ENCODE peak calls at places on chromosomes 7 and 10, in eight cellular contexts. P is neuronal stem cell; Q is body of pancreas; E is ascending aorta; K is colonic mucosa; F is PC-3; A is CD8-positive, alpha-beta T cell; X is Peyer's patch. H is an unnamed sample.

GRCh38 chr7:107479303-107479702 is 9.4 kb downstream of the GPR22 start:
- DNase-seq in P (no peak), Q (no peak), E (no peak), K (no peak), F (no peak), A (no peak), X (no peak), H (no peak)

GRCh38 chr10:35449944-35450343 is 113.6 kb downstream of the CCNY start:
- DNase-seq in P (no peak), Q (no peak), E (no peak), K (no peak), F (no peak), A (no peak), X (no peak), H (no peak)

GRCh38 chr10:86113983-86114382 is 252.6 kb downstream of the GRID1 start:
- DNase-seq in P (no peak), Q (no peak), E (no peak), K (no peak), F (no peak), A (no peak), X (no peak), H (no peak)

GRCh38 chr10:114839901-114840300 is 18.3 kb downstream of the FHIP2A start:
- DNase-seq in P (no peak), Q (no peak), E (no peak), K (no peak), F (no peak), A (no peak), X (no peak), H (no peak)

GRCh38 chr7:110442386-110442837 is 648.5 kb upstream of the LRRN3 start:
- DNase-seq in P (peak; percentile 21), Q (peak; percentile 12), E (no peak), K (peak; percentile 17), F (peak; percentile 61), A (no peak), X (no peak), H (peak; percentile 76)

GRCh38 chr7:45863715-45864114 is 9.2 kb downstream of the CCDC201 start:
- DNase-seq in P (no peak), Q (no peak), E (no peak), K (no peak), F (no peak), A (no peak), X (no peak), H (no peak)

GRCh38 chr10:46525177-46525823 is 31.2 kb downstream of the GPRIN2 start:
- DNase-seq in P (no peak), Q (peak; percentile 9), E (peak; percentile 57), K (no peak), F (peak; percentile 84), A (no peak), X (peak; percentile 44), H (no peak)

GRCh38 chr7:38127216-38128207 is 50.5 kb upstream of the STARD3NL start:
- DNase-seq in P (no peak), Q (no peak), E (no peak), K (no peak), F (no peak), A (no peak), X (no peak), H (no peak)

GRCh38 chr10:36381748-36382147 is 739.7 kb upstream of the FZD8 start:
- DNase-seq in P (no peak), Q (no peak), E (no peak), K (no peak), F (no peak), A (no peak), X (no peak), H (no peak)

GRCh38 chr7:11328309-11328708 is 354.6 kb downstream of the PHF14 start:
- DNase-seq in P (no peak), Q (no peak), E (no peak), K (no peak), F (no peak), A (no peak), X (no peak), H (no peak)

GRCh38 chr10:116536810-116537209 is 8.9 kb upstream of the PNLIP start:
- DNase-seq in P (no peak), Q (no peak), E (no peak), K (no peak), F (peak; percentile 33), A (no peak), X (no peak), H (no peak)

GRCh38 chr7:117941138-117941810 is 68.0 kb upstream of the CTTNBP2 start:
- DNase-seq in P (no peak), Q (no peak), E (no peak), K (no peak), F (no peak), A (no peak), X (no peak), H (no peak)

GRCh38 chr7:135966341-135967043 is 10.7 kb downstream of the MTPN start:
- DNase-seq in P (no peak), Q (no peak), E (no peak), K (no peak), F (no peak), A (no peak), X (no peak), H (no peak)

GRCh38 chr7:135962802-135963201 is 14.4 kb downstream of the MTPN start:
- DNase-seq in P (no peak), Q (no peak), E (no peak), K (no peak), F (no peak), A (no peak), X (no peak), H (no peak)

GRCh38 chr7:135965602-135966001 is 11.6 kb downstream of the MTPN start:
- DNase-seq in P (no peak), Q (no peak), E (no peak), K (no peak), F (no peak), A (no peak), X (no peak), H (no peak)

GRCh38 chr7:135964254-135964653 is 12.9 kb downstream of the MTPN start:
- DNase-seq in P (no peak), Q (no peak), E (no peak), K (no peak), F (no peak), A (no peak), X (no peak), H (no peak)

DNA sequence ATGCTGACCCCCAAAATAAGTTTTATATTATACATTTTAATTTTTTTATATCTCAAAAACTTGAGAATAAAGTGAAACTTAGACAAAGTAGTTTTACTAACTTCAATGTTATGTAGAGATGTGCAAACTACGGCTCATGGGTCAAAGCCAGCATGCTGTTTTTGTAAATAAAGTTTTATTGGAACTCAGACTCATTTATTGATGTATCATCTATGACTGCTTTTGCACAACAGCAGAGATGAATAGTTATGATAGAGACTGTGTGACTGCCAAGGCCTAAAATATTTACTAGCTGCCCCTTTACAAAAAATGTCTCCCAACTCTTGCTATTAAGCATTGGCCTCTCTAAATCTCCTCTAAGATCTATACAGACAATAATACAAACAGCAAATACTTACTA is 12.4 kb downstream of the MTPN start:
- DNase-seq in P (no peak), Q (no peak), E (no peak), K (no peak), F (no peak), A (no peak), X (no peak), H (no peak)
- H3K4me3 ChIP-seq in P (no peak overlapping the region), Q (no peak overlapping the region), E (no peak overlapping the region), K (no peak overlapping the region), F (no peak overlapping the region), A (no peak overlapping the region), X (no peak overlapping the region), H (no peak overlapping the region)

DNA sequence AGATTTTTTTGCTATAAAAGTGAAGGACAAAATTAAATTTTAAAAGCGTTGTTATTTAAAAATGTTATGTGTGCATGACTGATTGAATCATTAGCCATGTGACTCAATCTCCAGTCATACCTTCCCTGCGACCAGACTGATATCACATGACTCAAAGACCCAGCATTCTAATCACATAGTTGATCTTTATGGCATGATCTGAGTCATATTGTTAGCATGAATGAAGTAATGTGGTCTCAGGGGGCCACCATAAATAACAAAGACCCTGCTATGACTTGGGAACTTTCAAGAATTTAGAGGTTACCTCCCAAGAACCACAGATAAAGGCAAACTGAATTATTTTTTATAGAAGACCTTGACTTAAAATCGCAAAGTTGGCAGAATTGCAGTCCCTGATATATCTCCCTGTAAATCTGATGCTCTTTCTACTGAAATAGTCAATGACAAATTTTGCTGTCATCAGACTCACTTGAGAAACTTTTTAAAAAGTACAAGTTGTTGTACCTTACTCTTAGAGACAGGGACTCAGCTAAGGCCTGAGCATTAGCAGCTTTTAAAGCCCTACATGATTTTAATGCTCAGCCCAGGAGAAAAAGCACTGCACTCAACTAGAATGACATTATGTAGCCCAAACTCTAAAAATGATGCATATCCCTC is 717.3 kb downstream of the XPNPEP1 start:
- DNase-seq in P (no peak), Q (no peak), E (no peak), K (no peak), F (peak; percentile 82), A (no peak), X (no peak), H (no peak)
- H3K9me3 ChIP-seq in P (no peaks in the 10 kb centered on the region), Q (no peaks in the 10 kb centered on the region), E (no peaks in the 10 kb centered on the region), K (no peaks in the 10 kb centered on the region), F (no peaks in the 10 kb centered on the region), A (no peaks in the 10 kb centered on the region), X (no peaks in the 10 kb centered on the region), H (no peaks in the 10 kb centered on the region)

GRCh38 chr7:41244246-41244645 is 458.6 kb downstream of the INHBA start:
- DNase-seq in P (no peak), Q (no peak), E (no peak), K (no peak), F (no peak), A (no peak), X (no peak), H (no peak)

GRCh38 chr7:41241641-41242040 is 461.2 kb downstream of the INHBA start:
- DNase-seq in P (no peak), Q (no peak), E (no peak), K (no peak), F (no peak), A (no peak), X (no peak), H (no peak)

GRCh38 chr7:41237956-41238355 is 464.9 kb downstream of the INHBA start:
- DNase-seq in P (no peak), Q (no peak), E (no peak), K (no peak), F (peak; percentile 52), A (no peak), X (no peak), H (no peak)

GRCh38 chr7:41239596-41239995 is 463.3 kb downstream of the INHBA start:
- DNase-seq in P (no peak), Q (no peak), E (no peak), K (no peak), F (no peak), A (no peak), X (no peak), H (no peak)

DNA sequence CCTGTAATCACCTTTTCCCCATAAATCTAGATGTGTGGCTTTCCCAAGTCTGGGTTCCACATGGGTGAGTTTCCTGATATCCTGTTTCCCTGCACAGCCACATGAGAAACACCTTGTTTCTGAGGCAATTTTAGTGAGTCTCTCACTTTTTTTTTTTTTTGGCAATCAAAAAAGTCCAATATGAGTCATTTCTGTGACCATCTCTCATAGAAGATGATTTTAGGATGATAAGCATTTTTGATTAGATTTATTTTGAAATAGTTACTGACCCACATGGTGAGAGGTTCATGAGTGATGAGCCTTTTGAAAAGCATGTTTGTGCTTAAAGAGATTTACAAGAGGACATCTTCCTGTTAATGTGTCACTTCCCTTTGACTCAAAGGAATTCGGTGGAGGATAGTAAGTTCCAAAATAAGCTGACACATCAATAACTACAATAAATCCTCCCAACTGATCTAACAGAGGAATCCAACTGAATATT is 464.0 kb downstream of the INHBA start:
- DNase-seq in P (no peak), Q (no peak), E (no peak), K (no peak), F (peak; percentile 94), A (no peak), X (no peak), H (no peak)
- H3K4me3 ChIP-seq in P (no peak overlapping the region), Q (no peak overlapping the region), E (no peak overlapping the region), K (no peak overlapping the region), F (no peak overlapping the region), A (no peak overlapping the region), X (no peak overlapping the region), H (no peak overlapping the region)

GRCh38 chr7:81457858-81458522 is 311.9 kb downstream of the HGF start:
- DNase-seq in P (no peak), Q (no peak), E (no peak), K (no peak), F (peak; percentile 72), A (no peak), X (no peak), H (peak; percentile 47)
- H3K9me3 ChIP-seq in P (no peaks in the 10 kb centered on the region), Q (no peaks in the 10 kb centered on the region), E (no peaks in the 10 kb centered on the region), K (no peaks in the 10 kb centered on the region), F (no peaks in the 10 kb centered on the region), A (no peaks in the 10 kb centered on the region), X (no peaks in the 10 kb centered on the region), H (no peaks in the 10 kb centered on the region)

H was measured in HAP-1.